ENCODE peak calls at places on chromosomes 1 and 21, in eight cellular contexts. One of them, this sample, is unnamed.

GRCh38 chr1:5404412-5405203 is 587.6 kb downstream of the NPHP4 start:
- DNase-seq in pancreas: peak; percentile 21
- DNase-seq in cardiac muscle cell: no peak
- DNase-seq in neural crest cell: no peak
- DNase-seq in tibial nerve: no peak
- DNase-seq in right atrium auricular region: no peak
- DNase-seq in GM13976: no peak
- DNase-seq in epithelial cell of esophagus: no peak
- DNase-seq in this sample: no peak

GRCh38 chr1:57963545-57963944 is 539.7 kb upstream of the DAB1 start:
- DNase-seq in tibial nerve: no peak
- DNase-seq in neural crest cell: no peak
- DNase-seq in right atrium auricular region: no peak
- DNase-seq in pancreas: no peak
- DNase-seq in cardiac muscle cell: no peak
- DNase-seq in GM13976: no peak
- DNase-seq in epithelial cell of esophagus: no peak
- DNase-seq in this sample: no peak

GRCh38 chr1:5551274-5551966 is 440.8 kb downstream of the NPHP4 start:
- DNase-seq in tibial nerve: no peak
- DNase-seq in pancreas: no peak
- DNase-seq in epithelial cell of esophagus: peak; percentile 27
- DNase-seq in cardiac muscle cell: no peak
- DNase-seq in GM13976: no peak
- DNase-seq in neural crest cell: no peak
- DNase-seq in right atrium auricular region: no peak
- DNase-seq in this sample: no peak

GRCh38 chr1:57285979-57286378 is 137.9 kb downstream of the DAB1 start:
- DNase-seq in epithelial cell of esophagus: no peak
- DNase-seq in pancreas: no peak
- DNase-seq in cardiac muscle cell: no peak
- DNase-seq in right atrium auricular region: no peak
- DNase-seq in tibial nerve: no peak
- DNase-seq in GM13976: no peak
- DNase-seq in neural crest cell: no peak
- DNase-seq in this sample: no peak

GRCh38 chr21:35206141-35207125 is 157.3 kb upstream of the RUNX1 start:
- DNase-seq in epithelial cell of esophagus: peak; percentile 28
- DNase-seq in pancreas: peak; percentile 38
- DNase-seq in neural crest cell: no peak
- DNase-seq in cardiac muscle cell: peak; percentile 45
- DNase-seq in tibial nerve: no peak
- DNase-seq in GM13976: peak; percentile 53
- DNase-seq in right atrium auricular region: no peak
- DNase-seq in this sample: no peak

GRCh38 chr1:172325562-172325961 is 94.9 kb upstream of the C1orf105 start:
- DNase-seq in cardiac muscle cell: no peak
- DNase-seq in pancreas: no peak
- DNase-seq in neural crest cell: no peak
- DNase-seq in GM13976: no peak
- DNase-seq in tibial nerve: no peak
- DNase-seq in epithelial cell of esophagus: peak; percentile 86
- DNase-seq in right atrium auricular region: no peak
- DNase-seq in this sample: no peak

GRCh38 chr1:32468791-32469190 is 3.9 kb downstream of the ZBTB8B start:
- DNase-seq in epithelial cell of esophagus: no peak
- DNase-seq in right atrium auricular region: no peak
- DNase-seq in pancreas: no peak
- DNase-seq in cardiac muscle cell: no peak
- DNase-seq in neural crest cell: no peak
- DNase-seq in GM13976: no peak
- DNase-seq in tibial nerve: no peak
- DNase-seq in this sample: no peak

GRCh38 chr1:26787706-26788514 is at the start of gene PIGV:
- DNase-seq in neural crest cell: peak; percentile 90
- DNase-seq in cardiac muscle cell: peak; percentile 92
- DNase-seq in epithelial cell of esophagus: peak; percentile 80
- DNase-seq in tibial nerve: peak; percentile 77
- DNase-seq in right atrium auricular region: peak; percentile 84
- DNase-seq in pancreas: peak; percentile 85
- DNase-seq in GM13976: peak; percentile 93
- DNase-seq in this sample: peak; percentile 41

GRCh38 chr1:1435094-1435903 is at the start of gene VWA1:
- DNase-seq in right atrium auricular region: no peak
- DNase-seq in epithelial cell of esophagus: peak; percentile 79
- DNase-seq in pancreas: peak; percentile 69
- DNase-seq in tibial nerve: no peak
- DNase-seq in cardiac muscle cell: peak; percentile 82
- DNase-seq in GM13976: peak; percentile 93
- DNase-seq in neural crest cell: peak; percentile 61
- DNase-seq in this sample: peak; percentile 85

GRCh38 chr1:211632808-211633522 is 42.5 kb downstream of the NEK2 start:
- DNase-seq in neural crest cell: no peak
- DNase-seq in pancreas: peak; percentile 87
- DNase-seq in epithelial cell of esophagus: no peak
- DNase-seq in GM13976: no peak
- DNase-seq in tibial nerve: no peak
- DNase-seq in cardiac muscle cell: no peak
- DNase-seq in right atrium auricular region: no peak
- DNase-seq in this sample: no peak

GRCh38 chr1:65389296-65389695 is 31.2 kb upstream of the LEPR start:
- DNase-seq in tibial nerve: no peak
- DNase-seq in pancreas: no peak
- DNase-seq in epithelial cell of esophagus: peak; percentile 46
- DNase-seq in neural crest cell: no peak
- DNase-seq in right atrium auricular region: no peak
- DNase-seq in GM13976: no peak
- DNase-seq in cardiac muscle cell: no peak
- DNase-seq in this sample: no peak

GRCh38 chr1:228392111-228392936 is 14.3 kb downstream of the TRIM11 start:
- DNase-seq in right atrium auricular region: no peak
- DNase-seq in epithelial cell of esophagus: no peak
- DNase-seq in neural crest cell: no peak
- DNase-seq in GM13976: no peak
- DNase-seq in pancreas: no peak
- DNase-seq in cardiac muscle cell: no peak
- DNase-seq in tibial nerve: no peak
- DNase-seq in this sample: no peak

GRCh38 chr1:38076455-38076854 is 29.9 kb upstream of the POU3F1 start:
- DNase-seq in neural crest cell: no peak
- DNase-seq in right atrium auricular region: no peak
- DNase-seq in epithelial cell of esophagus: no peak
- DNase-seq in tibial nerve: no peak
- DNase-seq in GM13976: no peak
- DNase-seq in cardiac muscle cell: no peak
- DNase-seq in pancreas: no peak
- DNase-seq in this sample: no peak

GRCh38 chr1:205237526-205238484 is 10.1 kb downstream of the TMCC2 start:
- DNase-seq in cardiac muscle cell: no peak
- DNase-seq in right atrium auricular region: no peak
- DNase-seq in pancreas: no peak
- DNase-seq in tibial nerve: no peak
- DNase-seq in GM13976: peak; percentile 59
- DNase-seq in epithelial cell of esophagus: no peak
- DNase-seq in neural crest cell: no peak
- DNase-seq in this sample: no peak

GRCh38 chr1:51990478-51990965 is at the start of gene RAB3B:
- DNase-seq in epithelial cell of esophagus: peak; percentile 73
- DNase-seq in GM13976: peak; percentile 86
- DNase-seq in pancreas: peak; percentile 70
- DNase-seq in neural crest cell: peak; percentile 69
- DNase-seq in tibial nerve: no peak
- DNase-seq in right atrium auricular region: no peak
- DNase-seq in cardiac muscle cell: peak; percentile 81
- DNase-seq in this sample: peak; percentile 89

DNA sequence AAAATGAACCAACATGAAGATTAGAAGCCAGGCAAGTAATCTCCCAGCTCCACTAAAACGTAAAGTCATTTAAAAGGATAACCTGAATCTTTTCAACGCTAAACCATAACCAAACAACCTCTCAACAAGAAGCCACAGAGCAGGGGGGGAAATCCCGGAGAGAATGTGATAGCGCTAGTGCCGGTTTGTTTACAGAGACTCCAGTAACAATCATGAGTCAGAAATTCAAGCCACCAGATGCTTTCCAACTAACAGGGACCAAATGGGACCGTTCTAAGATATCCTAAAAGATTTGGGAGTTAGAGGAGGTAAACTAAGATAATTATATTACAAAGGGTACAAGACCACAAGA is 847 bp downstream of the DCAF8 start:
- DNase-seq in tibial nerve: no peak
- DNase-seq in neural crest cell: no peak
- DNase-seq in epithelial cell of esophagus: peak; percentile 84
- DNase-seq in cardiac muscle cell: peak; percentile 48
- DNase-seq in pancreas: peak; percentile 52
- DNase-seq in GM13976: peak; percentile 70
- DNase-seq in right atrium auricular region: peak; percentile 67
- DNase-seq in this sample: no peak
- TF ChIP-seq CTCF in tibial nerve: no peak
- TF ChIP-seq CTCF in neural crest cell: no peak
- TF ChIP-seq CTCF in epithelial cell of esophagus: no peak
- TF ChIP-seq CTCF in cardiac muscle cell: no peak
- TF ChIP-seq CTCF in pancreas: no peak
- TF ChIP-seq CTCF in GM13976: no peak
- TF ChIP-seq CTCF in right atrium auricular region: no peak
- TF ChIP-seq CTCF in this sample: no peak

GRCh38 chr1:30032302-30032701 is 691.1 kb downstream of the MATN1 start:
- DNase-seq in GM13976: no peak
- DNase-seq in tibial nerve: no peak
- DNase-seq in cardiac muscle cell: no peak
- DNase-seq in epithelial cell of esophagus: no peak
- DNase-seq in pancreas: no peak
- DNase-seq in right atrium auricular region: no peak
- DNase-seq in neural crest cell: no peak
- DNase-seq in this sample: no peak

GRCh38 chr1:30035522-30036228 is 687.7 kb downstream of the MATN1 start:
- DNase-seq in epithelial cell of esophagus: no peak
- DNase-seq in tibial nerve: no peak
- DNase-seq in right atrium auricular region: peak; percentile 50
- DNase-seq in neural crest cell: no peak
- DNase-seq in pancreas: no peak
- DNase-seq in cardiac muscle cell: no peak
- DNase-seq in GM13976: no peak
- DNase-seq in this sample: no peak

GRCh38 chr1:30034627-30035521 is 688.5 kb downstream of the MATN1 start:
- DNase-seq in epithelial cell of esophagus: no peak
- DNase-seq in pancreas: no peak
- DNase-seq in tibial nerve: no peak
- DNase-seq in cardiac muscle cell: no peak
- DNase-seq in neural crest cell: no peak
- DNase-seq in GM13976: no peak
- DNase-seq in right atrium auricular region: peak; percentile 44
- DNase-seq in this sample: no peak

GRCh38 chr1:30034105-30034626 is 689.2 kb downstream of the MATN1 start:
- DNase-seq in pancreas: no peak
- DNase-seq in cardiac muscle cell: no peak
- DNase-seq in right atrium auricular region: no peak
- DNase-seq in epithelial cell of esophagus: no peak
- DNase-seq in tibial nerve: no peak
- DNase-seq in GM13976: no peak
- DNase-seq in neural crest cell: no peak
- DNase-seq in this sample: no peak

GRCh38 chr1:30033276-30034104 is 689.9 kb downstream of the MATN1 start:
- DNase-seq in epithelial cell of esophagus: no peak
- DNase-seq in GM13976: no peak
- DNase-seq in pancreas: no peak
- DNase-seq in neural crest cell: no peak
- DNase-seq in right atrium auricular region: peak; percentile 52
- DNase-seq in tibial nerve: no peak
- DNase-seq in cardiac muscle cell: no peak
- DNase-seq in this sample: no peak
- TF ChIP-seq CTCF in epithelial cell of esophagus: no peak
- TF ChIP-seq CTCF in GM13976: no peak
- TF ChIP-seq CTCF in pancreas: no peak
- TF ChIP-seq CTCF in neural crest cell: no peak
- TF ChIP-seq CTCF in right atrium auricular region: no peak
- TF ChIP-seq CTCF in tibial nerve: no peak
- TF ChIP-seq CTCF in cardiac muscle cell: no peak
- TF ChIP-seq CTCF in this sample: no peak

DNA sequence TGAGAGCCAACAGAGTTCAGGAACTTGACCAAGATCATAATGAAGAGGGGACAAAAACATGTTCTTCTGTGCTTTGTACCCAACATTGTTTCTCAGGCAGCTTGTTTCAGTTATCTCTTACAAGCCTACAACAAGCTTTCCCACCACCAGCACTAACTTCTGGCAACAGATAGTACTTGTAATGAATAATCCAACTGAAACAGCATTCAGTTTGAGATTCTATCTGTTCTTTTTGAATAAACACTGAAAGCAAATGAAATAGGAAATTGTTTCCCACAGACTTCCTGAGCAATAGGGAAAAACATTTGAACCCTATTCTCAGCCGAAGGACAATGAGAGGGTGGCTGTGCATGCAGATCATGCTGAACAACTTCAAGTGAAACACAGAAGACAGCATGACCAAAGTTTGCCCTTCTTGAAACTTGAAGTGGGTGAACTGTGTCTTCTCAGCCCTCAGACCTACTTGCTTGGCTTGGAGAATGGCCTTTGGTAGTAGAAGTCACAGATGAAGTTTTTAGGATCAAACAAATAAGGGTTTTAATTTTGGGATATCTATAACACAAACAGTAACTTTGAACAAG is 11.2 kb upstream of the HOOK1 start:
- DNase-seq in GM13976: no peak
- DNase-seq in right atrium auricular region: no peak
- DNase-seq in neural crest cell: no peak
- DNase-seq in cardiac muscle cell: no peak
- DNase-seq in epithelial cell of esophagus: no peak
- DNase-seq in pancreas: no peak
- DNase-seq in tibial nerve: no peak
- DNase-seq in this sample: no peak
- TF ChIP-seq CTCF in GM13976: no peak
- TF ChIP-seq CTCF in right atrium auricular region: no peak
- TF ChIP-seq CTCF in neural crest cell: no peak
- TF ChIP-seq CTCF in cardiac muscle cell: no peak
- TF ChIP-seq CTCF in epithelial cell of esophagus: no peak
- TF ChIP-seq CTCF in pancreas: no peak
- TF ChIP-seq CTCF in tibial nerve: no peak
- TF ChIP-seq CTCF in this sample: no peak

DNA sequence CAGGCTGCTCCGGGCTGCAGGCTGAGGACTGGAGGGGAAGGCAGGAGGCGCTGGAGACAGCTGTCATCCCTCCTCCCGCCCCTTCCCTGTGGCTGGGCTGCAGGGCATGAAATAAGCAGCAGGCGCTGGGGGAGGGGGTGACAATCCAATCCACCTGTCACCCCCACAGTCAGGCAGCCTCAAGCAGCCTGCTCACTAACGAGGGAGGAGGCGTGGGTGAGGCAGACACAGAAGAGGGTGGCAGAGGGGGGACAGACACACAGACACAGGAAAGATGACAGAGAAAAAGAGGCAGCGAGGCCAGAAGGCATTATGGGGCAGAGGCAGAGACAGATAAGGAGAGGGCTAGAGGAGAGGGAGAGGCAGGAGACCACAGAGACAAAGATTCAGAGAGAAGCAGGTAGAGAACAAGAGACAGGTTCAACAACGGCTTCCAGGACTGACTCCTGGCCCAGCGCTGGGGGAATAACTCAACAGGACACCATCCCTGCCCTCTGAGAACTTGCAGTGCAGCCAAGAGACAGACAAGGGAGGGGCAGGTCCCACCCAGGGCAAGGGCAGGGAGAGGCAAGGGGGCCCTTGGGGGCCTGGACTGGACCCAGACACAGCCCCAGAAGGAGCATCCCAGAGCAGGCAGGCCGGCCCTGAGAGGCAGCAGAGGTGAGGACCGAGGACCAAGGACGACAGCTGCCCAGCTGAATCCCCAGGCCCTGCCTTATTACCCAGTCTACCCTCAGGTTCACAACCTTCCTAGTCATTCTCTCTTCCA is 11.2 kb downstream of the MEF2D start:
- DNase-seq in tibial nerve: no peak
- DNase-seq in neural crest cell: no peak
- DNase-seq in cardiac muscle cell: peak; percentile 91
- DNase-seq in epithelial cell of esophagus: no peak
- DNase-seq in right atrium auricular region: no peak
- DNase-seq in pancreas: no peak
- DNase-seq in GM13976: peak; percentile 55
- DNase-seq in this sample: peak; percentile 98
- TF ChIP-seq CTCF in tibial nerve: no peak
- TF ChIP-seq CTCF in neural crest cell: no peak
- TF ChIP-seq CTCF in cardiac muscle cell: peak; percentile 17
- TF ChIP-seq CTCF in epithelial cell of esophagus: no peak
- TF ChIP-seq CTCF in right atrium auricular region: peak; percentile 60
- TF ChIP-seq CTCF in pancreas: no peak
- TF ChIP-seq CTCF in GM13976: peak; percentile 30
- TF ChIP-seq CTCF in this sample: peak; percentile 40

This sample was measured in D721Med.